ENCODE peak calls at places on chromosomes 11 and 22, in six cellular contexts. V is neuronal stem cell, H is H9, N is H1, U is IMR-90, Z is mesenchymal stem cell. T is an unnamed sample.

GRCh38 chr11:25991476-25991875 is 340.5 kb upstream of the ANO3 start:
- DNase-seq in V (no peak), H (no peak), N (no peak), U (no peak), Z (no peak), T (no peak)

GRCh38 chr22:44776535-44777363 is 24.4 kb downstream of the ARHGAP8 start:
- DNase-seq in V (no peak), H (no peak), N (no peak), U (no peak), Z (no peak), T (no peak)

GRCh38 chr11:134652586-134653255 is 240.7 kb upstream of the B3GAT1 start:
- DNase-seq in V (no peak), H (no peak), N (peak; percentile 27), U (no peak), Z (no peak), T (no peak)

GRCh38 chr11:67252831-67253239 is 13.4 kb upstream of the GRK2 start:
- DNase-seq in V (no peak), H (no peak), N (no peak), U (peak; percentile 36), Z (peak; percentile 58), T (peak; percentile 79)

GRCh38 chr22:38176170-38176741 is 5.4 kb downstream of the PLA2G6 start:
- DNase-seq in V (no peak), H (no peak), N (no peak), U (peak; percentile 98), Z (peak; percentile 95), T (no peak)

GRCh38 chr11:103798029-103798428 is 238.4 kb upstream of the DDI1 start:
- DNase-seq in V (no peak), H (no peak), N (no peak), U (peak; percentile 78), Z (peak; percentile 77), T (no peak)

GRCh38 chr11:128574576-128575011 is 12.8 kb downstream of the ETS1 start:
- DNase-seq in V (no peak), H (no peak), N (no peak), U (peak; percentile 72), Z (peak; percentile 61), T (no peak)

GRCh38 chr22:18110194-18110943 is at the start of gene TUBA8:
- DNase-seq in V (peak; percentile 30), H (peak; percentile 52), N (peak; percentile 61), U (peak; percentile 16), Z (peak; percentile 21), T (peak; percentile 29)

GRCh38 chr22:43098356-43098755 is 9.2 kb upstream of the TTLL1 start:
- DNase-seq in V (no peak), H (no peak), N (no peak), U (no peak), Z (peak; percentile 26), T (no peak)

GRCh38 chr11:86218125-86219081 is 26.1 kb upstream of the EED start:
- DNase-seq in V (peak; percentile 59), H (peak; percentile 74), N (peak; percentile 79), U (peak; percentile 76), Z (peak; percentile 73), T (peak; percentile 86)

GRCh38 chr22:42273855-42274451 is 3.5 kb upstream of the TCF20 start:
- DNase-seq in V (no peak), H (peak; percentile 70), N (no peak), U (no peak), Z (peak; percentile 4), T (peak; percentile 81)

GRCh38 chr11:96394773-96395172 is 5.0 kb downstream of the JRKL start:
- DNase-seq in V (no peak), H (no peak), N (no peak), U (no peak), Z (no peak), T (no peak)

GRCh38 chr11:126837581-126837980 is 163.0 kb downstream of the KIRREL3 start:
- DNase-seq in V (no peak), H (no peak), N (no peak), U (no peak), Z (no peak), T (no peak)

GRCh38 chr11:10623797-10624761 is 55.6 kb upstream of the LYVE1 start:
- DNase-seq in V (no peak), H (peak; percentile 72), N (peak; percentile 84), U (peak; percentile 37), Z (peak; percentile 38), T (peak; percentile 75)

GRCh38 chr11:74949748-74950127 is 672 bp downstream of the SPCS2 start:
- DNase-seq in V (no peak), H (no peak), N (no peak), U (peak; percentile 24), Z (peak; percentile 20), T (peak; percentile 9)

GRCh38 chr11:58576792-58577440 is 1.3 kb upstream of the LPXN start:
- DNase-seq in V (no peak), H (no peak), N (no peak), U (peak; percentile 66), Z (peak; percentile 79), T (peak; percentile 14)

GRCh38 chr11:76762867-76763572 is 20.1 kb upstream of the TSKU start:
- DNase-seq in V (no peak), H (no peak), N (no peak), U (no peak), Z (no peak), T (no peak)

DNA sequence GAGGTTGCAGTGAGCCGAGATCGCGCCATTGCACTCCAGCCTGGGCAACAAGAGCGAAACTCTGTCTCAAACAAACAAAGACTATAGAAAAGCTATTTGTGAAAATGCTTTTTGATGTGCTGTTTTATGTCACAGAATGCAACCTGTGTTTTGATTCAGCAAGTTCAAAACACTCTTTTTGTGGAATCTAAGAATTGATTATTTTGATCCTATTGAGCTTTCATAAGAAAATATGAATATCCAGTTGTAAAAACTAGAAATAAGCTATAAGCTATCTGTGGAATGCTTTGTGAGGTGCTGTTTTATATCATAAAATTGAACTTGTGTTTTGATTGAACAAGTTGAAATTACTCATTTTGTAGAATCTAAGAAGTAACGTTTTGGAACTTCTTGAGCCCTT is 110.7 kb upstream of the VPREB1 start:
- DNase-seq in V (no peak), H (no peak), N (no peak), U (no peak), Z (no peak), T (no peak)
- H3K4me1 ChIP-seq in V (no peaks in the 10 kb centered on the region), H (no peaks in the 10 kb centered on the region), N (no peaks in the 10 kb centered on the region), U (no peaks in the 10 kb centered on the region), Z (no peaks in the 10 kb centered on the region), T (no peaks in the 10 kb centered on the region)

GRCh38 chr11:73176145-73176891 is 34.2 kb upstream of the FCHSD2 start:
- DNase-seq in V (no peak), H (no peak), N (no peak), U (no peak), Z (no peak), T (no peak)
- H2BK15ac ChIP-seq in V (no peak overlapping the region), H (no peak overlapping the region), N (no peak overlapping the region), U (peak overlapping the region; percentile 66), Z (peak overlapping the region; percentile 53), T (no peak overlapping the region)

DNA sequence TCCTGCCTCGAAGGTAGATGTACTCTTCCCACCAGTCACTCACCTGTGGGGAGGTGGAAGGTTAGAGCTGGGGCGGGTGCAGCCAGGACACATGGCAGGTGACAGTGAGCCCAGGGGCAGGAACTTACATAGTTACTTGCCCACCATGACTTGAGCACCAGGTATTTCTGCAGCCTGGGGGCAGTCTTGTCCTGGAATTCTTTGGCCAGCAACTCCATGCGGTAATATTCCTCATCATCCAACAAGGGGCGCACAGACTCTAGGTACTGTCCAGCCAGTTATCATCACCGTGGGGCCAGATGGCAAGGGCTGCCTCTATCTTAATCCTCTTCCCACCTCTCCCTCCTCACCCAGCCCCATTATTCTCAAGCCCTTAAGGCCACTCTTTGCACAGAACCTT is 2.2 kb downstream of the CPT1B start:
- DNase-seq in V (no peak), H (peak; percentile 55), N (no peak), U (peak; percentile 44), Z (peak; percentile 32), T (peak; percentile 76)
- H3K4me1 ChIP-seq in V (no peaks in the 10 kb centered on the region), H (no peaks in the 10 kb centered on the region), N (no peaks in the 10 kb centered on the region), U (peaks cover 12% of the 10 kb centered on the region), Z (peaks cover 10% of the 10 kb centered on the region), T (no peaks in the 10 kb centered on the region)

GRCh38 chr11:124123587-124123986 is 8.3 kb downstream of the VWA5A start:
- DNase-seq in V (no peak), H (peak; percentile 34), N (no peak), U (no peak), Z (no peak), T (peak; percentile 71)
- H2BK15ac ChIP-seq in V (no peak overlapping the region), H (no peak overlapping the region), N (no peak overlapping the region), U (no peak overlapping the region), Z (no peak overlapping the region), T (no peak overlapping the region)